ENCODE peak calls at places on chromosomes 16 and 17, in four cellular contexts. Y is H9, W is RWPE1, Q is thoracic aorta. G is an unnamed sample.

GRCh38 chr16:73572135-73572534 is 524.2 kb upstream of the ZFHX3 start:
- DNase-seq in W (no peak), Y (no peak), Q (no peak), G (no peak)

GRCh38 chr16:29854520-29855100 is 8.4 kb downstream of the CDIPT start:
- DNase-seq in Y (no peak), Q (no peak), W (no peak), G (no peak)

GRCh38 chr17:3335876-3336275 is 37.7 kb upstream of the OR3A1 start:
- DNase-seq in Y (no peak), Q (no peak), W (no peak), G (no peak)

GRCh38 chr16:86099326-86099725 is 200.4 kb downstream of the IRF8 start:
- DNase-seq in Y (no peak), Q (no peak), W (no peak), G (peak; percentile 15)

GRCh38 chr17:37605813-37606505 is 3.3 kb downstream of the SYNRG start:
- DNase-seq in Y (no peak), Q (no peak), W (no peak), G (no peak)

GRCh38 chr17:73013299-73013698 is 79.2 kb downstream of the SLC39A11 start:
- DNase-seq in Y (no peak), W (no peak), Q (no peak), G (no peak)

GRCh38 chr16:15732416-15732815 is 82.4 kb downstream of the NDE1 start:
- DNase-seq in W (no peak), Q (no peak), Y (no peak), G (no peak)

GRCh38 chr17:21282231-21282630 is 2.3 kb upstream of the MAP2K3 start:
- DNase-seq in W (peak; percentile 87), Y (no peak), Q (peak; percentile 78), G (no peak)

GRCh38 chr17:80936218-80936617 is 55.4 kb upstream of the CHMP6 start:
- DNase-seq in W (no peak), Q (no peak), Y (no peak), G (no peak)

GRCh38 chr17:41917192-41917591 is 1.6 kb downstream of the ACLY start:
- DNase-seq in Y (no peak), Q (no peak), W (peak; percentile 8), G (no peak)

GRCh38 chr16:66856801-66857200 is 12.6 kb downstream of the CA7 start:
- DNase-seq in Y (no peak), Q (no peak), W (no peak), G (no peak)

GRCh38 chr17:81399481-81400153 is 4.4 kb downstream of the BAHCC1 start:
- DNase-seq in Q (no peak), W (no peak), Y (no peak), G (no peak)

GRCh38 chr17:8234361-8235270 is 13.2 kb downstream of the CTC1 start:
- DNase-seq in W (no peak), Q (no peak), Y (no peak), G (no peak)

GRCh38 chr17:43021739-43022512 is at the start of gene VAT1:
- DNase-seq in W (peak; percentile 81), Y (peak; percentile 94), Q (no peak), G (peak; percentile 83)

GRCh38 chr17:38728290-38728831 is 1.8 kb upstream of the CISD3 start:
- DNase-seq in W (no peak), Y (no peak), Q (no peak), G (no peak)

GRCh38 chr17:32523827-32524552 is 37.2 kb downstream of the CDK5R1 start:
- DNase-seq in Q (no peak), Y (no peak), W (no peak), G (no peak)

GRCh38 chr16:63038563-63039131 is 1002.4 kb upstream of the CDH8 start:
- DNase-seq in W (no peak), Y (no peak), Q (no peak), G (no peak)

GRCh38 chr16:79874391-79874790 is 273.9 kb upstream of the MAF start:
- DNase-seq in W (no peak), Y (no peak), Q (no peak), G (no peak)

GRCh38 chr17:78878871-78879270 is 24.1 kb downstream of the CEP295NL start:
- DNase-seq in Q (no peak), W (no peak), Y (no peak), G (no peak)
- H3K27ac ChIP-seq in Q (peak overlapping the region; percentile 91), W (peak overlapping the region; percentile 42), Y (no peak overlapping the region), G (peak overlapping the region; percentile 79)

GRCh38 chr17:35627417-35627816 is 40.3 kb downstream of the AP2B1 start:
- DNase-seq in Y (no peak), W (no peak), Q (no peak), G (no peak)
- H3K27ac ChIP-seq in Y (no peak overlapping the region), W (no peak overlapping the region), Q (no peak overlapping the region), G (no peak overlapping the region)

DNA sequence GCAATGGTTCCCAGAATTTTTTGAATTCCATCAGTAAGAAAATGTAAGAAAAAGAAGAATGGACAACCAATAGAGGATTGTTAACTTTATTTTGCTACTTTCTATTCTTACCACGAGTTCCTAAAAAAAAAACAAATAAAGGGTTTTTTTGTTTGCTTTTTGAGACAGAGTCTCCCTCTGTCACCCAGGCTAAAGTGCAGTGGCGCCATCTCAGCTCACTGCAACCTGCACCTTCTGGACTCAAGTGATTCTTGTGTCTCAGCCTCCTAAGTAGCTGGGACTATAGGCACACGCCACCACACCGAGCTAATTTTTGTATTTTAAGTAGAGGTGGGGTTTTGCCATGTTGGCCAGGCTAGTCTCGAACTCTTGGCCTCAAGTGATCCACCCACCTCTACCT is 127.7 kb downstream of the VPS53 start:
- DNase-seq in Q (no peak), Y (no peak), W (no peak), G (no peak)
- H3K27ac ChIP-seq in Q (no peak overlapping the region), Y (no peak overlapping the region), W (no peak overlapping the region), G (no peak overlapping the region)

GRCh38 chr16:64773638-64774037 is 348.2 kb downstream of the CDH11 start:
- DNase-seq in Q (no peak), Y (no peak), W (no peak), G (no peak)
- H3K27ac ChIP-seq in Q (no peak overlapping the region), Y (no peak overlapping the region), W (no peak overlapping the region), G (no peak overlapping the region)

GRCh38 chr17:74981979-74982662 is 5.3 kb upstream of the CDR2L start:
- DNase-seq in Q (peak; percentile 28), W (no peak), Y (peak; percentile 96), G (peak; percentile 83)
- H3K27ac ChIP-seq in Q (peak overlapping the region; percentile 97), W (peak overlapping the region; percentile 77), Y (no peak overlapping the region), G (peak overlapping the region; percentile 75)

DNA sequence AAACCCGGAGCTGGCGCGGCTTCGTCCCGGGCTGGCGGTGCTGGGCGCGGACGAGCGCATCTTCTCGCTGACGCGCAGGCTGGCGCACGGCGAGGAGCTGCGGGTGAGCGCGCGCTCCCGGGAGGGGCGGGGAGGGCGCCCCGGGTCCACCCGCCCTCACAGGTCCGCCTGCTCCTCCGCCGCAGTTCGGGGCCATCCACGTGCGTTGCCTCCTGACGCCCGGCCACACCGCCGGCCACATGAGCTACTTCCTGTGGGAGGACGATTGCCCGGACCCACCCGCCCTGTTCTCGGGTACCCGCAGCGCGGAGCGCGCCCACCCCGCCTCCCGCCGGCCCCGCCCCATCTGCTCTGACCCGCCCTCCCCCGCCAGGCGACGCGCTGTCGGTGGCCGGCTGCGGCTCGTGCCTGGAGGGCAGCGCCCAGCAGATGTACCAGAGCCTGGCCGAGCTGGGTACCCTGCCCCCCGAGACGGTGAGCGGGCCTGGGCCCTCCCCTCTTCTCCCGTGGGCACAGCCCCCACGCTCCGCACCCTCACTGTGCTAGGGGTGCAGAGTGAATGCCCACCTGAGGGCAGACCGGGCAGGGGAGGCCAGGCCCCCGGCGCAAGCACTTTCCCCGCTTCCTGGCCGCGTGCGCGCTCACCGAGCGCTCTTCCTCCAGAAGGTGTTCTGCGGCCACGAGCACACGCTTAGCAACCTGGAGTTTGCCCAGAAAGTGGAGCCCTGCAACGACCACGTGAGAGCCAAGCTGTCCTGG is 1.4 kb downstream of the HAGHL start:
- DNase-seq in Q (no peak), Y (peak; percentile 87), W (peak; percentile 77), G (no peak)
- H3K27ac ChIP-seq in Q (no peak overlapping the region), Y (no peak overlapping the region), W (peak overlapping the region; percentile 95), G (no peak overlapping the region)